ENCODE peak calls at places on chromosomes 1 and 21, in ten cellular contexts. One of them, this sample, is unnamed.

GRCh38 chr21:30044447-30045064 is 104.8 kb upstream of the GRIK1 start:
- DNase-seq in endodermal cell: peak; percentile 46
- DNase-seq in upper lobe of right lung: no peak
- DNase-seq in mucosa of descending colon: no peak
- DNase-seq in heart left ventricle: no peak
- DNase-seq in heart right ventricle: peak; percentile 6
- DNase-seq in tibial artery: no peak
- DNase-seq in Panc1: peak; percentile 4
- DNase-seq in cardiac muscle cell: peak; percentile 28
- DNase-seq in ascending aorta: no peak
- DNase-seq in this sample: no peak

GRCh38 chr1:209838537-209838936 is 10.8 kb downstream of the UTP25 start:
- DNase-seq in endodermal cell: no peak
- DNase-seq in upper lobe of right lung: peak; percentile 77
- DNase-seq in mucosa of descending colon: no peak
- DNase-seq in heart left ventricle: no peak
- DNase-seq in heart right ventricle: no peak
- DNase-seq in tibial artery: no peak
- DNase-seq in Panc1: no peak
- DNase-seq in cardiac muscle cell: no peak
- DNase-seq in ascending aorta: no peak
- DNase-seq in this sample: no peak

GRCh38 chr1:161222175-161223019 is 1.0 kb downstream of the APOA2 start:
- DNase-seq in endodermal cell: no peak
- DNase-seq in upper lobe of right lung: no peak
- DNase-seq in mucosa of descending colon: no peak
- DNase-seq in heart left ventricle: no peak
- DNase-seq in heart right ventricle: no peak
- DNase-seq in tibial artery: no peak
- DNase-seq in Panc1: no peak
- DNase-seq in cardiac muscle cell: no peak
- DNase-seq in ascending aorta: no peak
- DNase-seq in this sample: peak; percentile 27

GRCh38 chr1:17108360-17108759 is 10.9 kb downstream of the PADI2 start:
- DNase-seq in endodermal cell: no peak
- DNase-seq in upper lobe of right lung: no peak
- DNase-seq in mucosa of descending colon: peak; percentile 81
- DNase-seq in heart left ventricle: no peak
- DNase-seq in heart right ventricle: no peak
- DNase-seq in tibial artery: no peak
- DNase-seq in Panc1: no peak
- DNase-seq in cardiac muscle cell: no peak
- DNase-seq in ascending aorta: no peak
- DNase-seq in this sample: no peak

GRCh38 chr1:170261669-170262068 is 115.9 kb downstream of the NTMT2 start:
- DNase-seq in endodermal cell: no peak
- DNase-seq in upper lobe of right lung: no peak
- DNase-seq in mucosa of descending colon: no peak
- DNase-seq in heart left ventricle: no peak
- DNase-seq in heart right ventricle: no peak
- DNase-seq in tibial artery: no peak
- DNase-seq in Panc1: no peak
- DNase-seq in cardiac muscle cell: no peak
- DNase-seq in ascending aorta: no peak
- DNase-seq in this sample: no peak

GRCh38 chr1:99645699-99646531 is at the start of gene PALMD:
- DNase-seq in endodermal cell: peak; percentile 65
- DNase-seq in upper lobe of right lung: peak; percentile 67
- DNase-seq in mucosa of descending colon: no peak
- DNase-seq in heart left ventricle: peak; percentile 79
- DNase-seq in heart right ventricle: peak; percentile 61
- DNase-seq in tibial artery: no peak
- DNase-seq in Panc1: no peak
- DNase-seq in cardiac muscle cell: peak; percentile 47
- DNase-seq in ascending aorta: no peak
- DNase-seq in this sample: no peak

GRCh38 chr1:100896481-100896982 is 642 bp downstream of the SLC30A7 start:
- DNase-seq in endodermal cell: peak; percentile 71
- DNase-seq in upper lobe of right lung: no peak
- DNase-seq in mucosa of descending colon: no peak
- DNase-seq in heart left ventricle: no peak
- DNase-seq in heart right ventricle: peak; percentile 22
- DNase-seq in tibial artery: no peak
- DNase-seq in Panc1: peak; percentile 4
- DNase-seq in cardiac muscle cell: peak; percentile 20
- DNase-seq in ascending aorta: no peak
- DNase-seq in this sample: peak; percentile 48

GRCh38 chr21:33566514-33566913 is 22.0 kb downstream of the DONSON start:
- DNase-seq in endodermal cell: no peak
- DNase-seq in upper lobe of right lung: no peak
- DNase-seq in mucosa of descending colon: no peak
- DNase-seq in heart left ventricle: no peak
- DNase-seq in heart right ventricle: no peak
- DNase-seq in tibial artery: no peak
- DNase-seq in Panc1: no peak
- DNase-seq in cardiac muscle cell: no peak
- DNase-seq in ascending aorta: no peak
- DNase-seq in this sample: no peak

DNA sequence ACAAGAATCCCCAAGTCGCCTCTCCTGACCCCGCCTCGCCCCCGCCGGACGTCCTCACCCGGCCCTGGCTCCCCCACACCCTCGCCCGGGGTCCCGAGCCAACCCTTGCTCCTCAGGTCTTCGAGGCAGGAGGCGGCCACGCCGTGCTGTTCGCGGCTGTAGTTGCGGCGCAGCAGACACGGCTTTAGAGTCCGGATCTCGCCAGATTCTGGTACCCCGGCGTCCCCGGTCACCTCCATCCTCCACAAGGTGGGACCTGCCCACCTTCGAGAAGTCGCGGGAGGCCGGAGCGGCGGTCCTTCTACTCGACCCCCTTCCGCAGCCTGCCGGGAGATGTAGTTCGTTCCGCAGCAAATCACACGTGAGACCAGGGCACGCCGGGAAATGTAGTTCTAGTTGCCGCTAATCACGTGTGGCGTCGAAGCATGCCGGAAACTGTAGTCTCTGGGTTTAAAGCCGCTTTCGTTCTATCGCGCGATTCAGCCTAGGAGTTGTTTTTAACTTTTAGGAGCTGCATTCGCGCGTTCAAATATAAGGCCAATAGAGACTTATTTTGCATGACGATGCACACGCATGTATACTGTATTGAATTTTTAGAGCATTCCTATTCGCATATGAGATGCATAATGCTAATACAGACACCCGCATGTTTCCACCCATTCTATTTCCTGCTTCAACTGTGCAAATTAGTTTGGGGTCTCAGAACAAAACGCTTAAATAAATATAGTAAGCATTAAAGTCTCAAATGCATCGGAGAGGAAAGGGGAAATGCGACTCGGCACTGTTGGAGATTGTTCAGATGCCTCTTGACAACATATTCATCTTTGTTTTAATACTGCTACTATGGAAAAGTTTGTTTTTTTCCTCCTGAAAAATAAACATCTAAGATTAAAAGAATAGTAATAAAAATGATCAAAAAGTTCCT is at the start of gene DFFA:
- DNase-seq in endodermal cell: peak; percentile 99
- DNase-seq in upper lobe of right lung: peak; percentile 95
- DNase-seq in mucosa of descending colon: peak; percentile 95
- DNase-seq in heart left ventricle: peak; percentile 94
- DNase-seq in heart right ventricle: peak; percentile 96
- DNase-seq in tibial artery: peak; percentile 95
- DNase-seq in Panc1: peak; percentile 95
- DNase-seq in cardiac muscle cell: peak; percentile 98
- DNase-seq in ascending aorta: peak; percentile 97
- DNase-seq in this sample: peak; percentile 96
- TF ChIP-seq CTCF in endodermal cell: no peak
- TF ChIP-seq CTCF in upper lobe of right lung: no peak
- TF ChIP-seq CTCF in mucosa of descending colon: no peak
- TF ChIP-seq CTCF in heart left ventricle: no peak
- TF ChIP-seq CTCF in heart right ventricle: no peak
- TF ChIP-seq CTCF in tibial artery: no peak
- TF ChIP-seq CTCF in Panc1: no peak
- TF ChIP-seq CTCF in cardiac muscle cell: no peak
- TF ChIP-seq CTCF in ascending aorta: no peak
- TF ChIP-seq CTCF in this sample: no peak

DNA sequence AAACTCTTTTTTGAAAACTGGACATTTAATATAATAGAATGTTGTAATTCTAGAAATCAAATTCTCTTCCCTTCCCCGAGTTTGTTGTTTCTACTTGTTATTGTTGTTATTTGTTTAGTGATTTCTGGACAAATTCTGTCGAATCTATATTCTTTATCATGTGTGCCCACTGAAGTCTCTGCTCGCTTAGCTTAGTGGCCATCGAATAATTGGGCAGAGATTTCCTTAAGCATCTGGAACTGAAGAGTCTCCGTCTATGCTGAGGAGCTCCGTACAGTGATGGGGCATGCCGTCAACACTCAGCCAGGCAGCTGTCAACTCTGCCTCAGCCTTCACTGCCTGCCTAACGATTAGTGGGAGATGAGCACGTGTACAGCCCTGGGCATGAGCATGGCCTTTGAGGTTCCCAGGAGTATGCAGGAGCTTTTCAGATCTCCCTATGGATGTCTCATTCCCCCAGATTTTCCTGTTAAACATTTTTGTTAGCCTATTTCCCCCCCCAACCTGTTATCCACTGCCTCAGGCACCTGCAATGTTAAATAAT is 66.8 kb downstream of the SLX9 start:
- DNase-seq in endodermal cell: no peak
- DNase-seq in upper lobe of right lung: no peak
- DNase-seq in mucosa of descending colon: no peak
- DNase-seq in heart left ventricle: peak; percentile 23
- DNase-seq in heart right ventricle: no peak
- DNase-seq in tibial artery: peak; percentile 24
- DNase-seq in Panc1: no peak
- DNase-seq in cardiac muscle cell: no peak
- DNase-seq in ascending aorta: no peak
- DNase-seq in this sample: no peak
- H3K9me3 ChIP-seq in endodermal cell: no peaks in the 10 kb centered on the region
- H3K9me3 ChIP-seq in upper lobe of right lung: no peaks in the 10 kb centered on the region
- H3K9me3 ChIP-seq in mucosa of descending colon: no peaks in the 10 kb centered on the region
- H3K9me3 ChIP-seq in heart left ventricle: peaks cover 8% of the 10 kb centered on the region
- H3K9me3 ChIP-seq in heart right ventricle: no peaks in the 10 kb centered on the region
- H3K9me3 ChIP-seq in tibial artery: no peaks in the 10 kb centered on the region
- H3K9me3 ChIP-seq in Panc1: no peaks in the 10 kb centered on the region
- H3K9me3 ChIP-seq in cardiac muscle cell: no peaks in the 10 kb centered on the region
- H3K9me3 ChIP-seq in ascending aorta: peaks cover 6% of the 10 kb centered on the region
- H3K9me3 ChIP-seq in this sample: no peaks in the 10 kb centered on the region

GRCh38 chr1:10764296-10764798 is 32.1 kb downstream of the CASZ1 start:
- DNase-seq in endodermal cell: no peak
- DNase-seq in upper lobe of right lung: no peak
- DNase-seq in mucosa of descending colon: no peak
- DNase-seq in heart left ventricle: peak; percentile 63
- DNase-seq in heart right ventricle: no peak
- DNase-seq in tibial artery: no peak
- DNase-seq in Panc1: no peak
- DNase-seq in cardiac muscle cell: no peak
- DNase-seq in ascending aorta: no peak
- DNase-seq in this sample: no peak

GRCh38 chr1:10767282-10767681 is 29.2 kb downstream of the CASZ1 start:
- DNase-seq in endodermal cell: no peak
- DNase-seq in upper lobe of right lung: no peak
- DNase-seq in mucosa of descending colon: no peak
- DNase-seq in heart left ventricle: no peak
- DNase-seq in heart right ventricle: no peak
- DNase-seq in tibial artery: no peak
- DNase-seq in Panc1: no peak
- DNase-seq in cardiac muscle cell: no peak
- DNase-seq in ascending aorta: no peak
- DNase-seq in this sample: no peak

GRCh38 chr1:10762875-10763274 is 33.6 kb downstream of the CASZ1 start:
- DNase-seq in endodermal cell: no peak
- DNase-seq in upper lobe of right lung: no peak
- DNase-seq in mucosa of descending colon: no peak
- DNase-seq in heart left ventricle: no peak
- DNase-seq in heart right ventricle: no peak
- DNase-seq in tibial artery: no peak
- DNase-seq in Panc1: no peak
- DNase-seq in cardiac muscle cell: no peak
- DNase-seq in ascending aorta: no peak
- DNase-seq in this sample: no peak

GRCh38 chr1:10765734-10766478 is 30.5 kb downstream of the CASZ1 start:
- DNase-seq in endodermal cell: no peak
- DNase-seq in upper lobe of right lung: no peak
- DNase-seq in mucosa of descending colon: no peak
- DNase-seq in heart left ventricle: no peak
- DNase-seq in heart right ventricle: peak; percentile 38
- DNase-seq in tibial artery: no peak
- DNase-seq in Panc1: no peak
- DNase-seq in cardiac muscle cell: no peak
- DNase-seq in ascending aorta: no peak
- DNase-seq in this sample: no peak

DNA sequence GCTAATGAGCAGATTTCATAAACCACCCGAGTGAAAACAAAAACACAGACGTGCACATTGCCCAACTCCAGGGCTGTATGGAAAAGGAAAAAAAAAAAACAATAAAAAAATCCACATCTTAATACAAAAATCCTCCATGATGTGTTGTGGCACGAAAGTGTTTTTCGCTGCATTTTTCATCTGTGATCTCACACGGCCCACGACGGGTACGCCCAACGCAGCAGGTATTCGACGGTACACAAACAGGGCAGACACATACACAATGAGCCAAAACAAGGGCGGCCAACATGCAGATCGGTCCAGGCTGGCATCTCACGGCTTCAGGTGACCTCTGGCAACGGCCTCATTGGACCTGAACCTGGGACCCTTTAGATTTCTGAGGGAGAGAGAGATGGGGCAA is 31.1 kb downstream of the CASZ1 start:
- DNase-seq in endodermal cell: no peak
- DNase-seq in upper lobe of right lung: no peak
- DNase-seq in mucosa of descending colon: no peak
- DNase-seq in heart left ventricle: no peak
- DNase-seq in heart right ventricle: no peak
- DNase-seq in tibial artery: no peak
- DNase-seq in Panc1: no peak
- DNase-seq in cardiac muscle cell: no peak
- DNase-seq in ascending aorta: no peak
- DNase-seq in this sample: no peak
- H3K4me1 ChIP-seq in endodermal cell: no peaks in the 10 kb centered on the region
- H3K4me1 ChIP-seq in upper lobe of right lung: peaks cover 26% of the 10 kb centered on the region
- H3K4me1 ChIP-seq in mucosa of descending colon: peaks cover 54% of the 10 kb centered on the region
- H3K4me1 ChIP-seq in heart left ventricle: peaks cover 27% of the 10 kb centered on the region
- H3K4me1 ChIP-seq in heart right ventricle: peaks cover 78% of the 10 kb centered on the region
- H3K4me1 ChIP-seq in tibial artery: no peaks in the 10 kb centered on the region
- H3K4me1 ChIP-seq in Panc1: peaks cover 7% of the 10 kb centered on the region
- H3K4me1 ChIP-seq in cardiac muscle cell: peaks cover 13% of the 10 kb centered on the region
- H3K4me1 ChIP-seq in ascending aorta: no peaks in the 10 kb centered on the region
- H3K4me1 ChIP-seq in this sample: peaks cover 30% of the 10 kb centered on the region

GRCh38 chr1:36179220-36179600 is 23.2 kb downstream of the MAP7D1 start:
- DNase-seq in endodermal cell: no peak
- DNase-seq in upper lobe of right lung: no peak
- DNase-seq in mucosa of descending colon: no peak
- DNase-seq in heart left ventricle: no peak
- DNase-seq in heart right ventricle: no peak
- DNase-seq in tibial artery: no peak
- DNase-seq in Panc1: no peak
- DNase-seq in cardiac muscle cell: no peak
- DNase-seq in ascending aorta: no peak
- DNase-seq in this sample: no peak

GRCh38 chr1:36175137-36176095 is 19.5 kb downstream of the MAP7D1 start:
- DNase-seq in endodermal cell: peak; percentile 72
- DNase-seq in upper lobe of right lung: no peak
- DNase-seq in mucosa of descending colon: peak; percentile 50
- DNase-seq in heart left ventricle: peak; percentile 88
- DNase-seq in heart right ventricle: peak; percentile 80
- DNase-seq in tibial artery: peak; percentile 84
- DNase-seq in Panc1: no peak
- DNase-seq in cardiac muscle cell: peak; percentile 95
- DNase-seq in ascending aorta: peak; percentile 79
- DNase-seq in this sample: peak; percentile 81

GRCh38 chr1:36177589-36178463 is 21.9 kb downstream of the MAP7D1 start:
- DNase-seq in endodermal cell: peak; percentile 78
- DNase-seq in upper lobe of right lung: no peak
- DNase-seq in mucosa of descending colon: peak; percentile 54
- DNase-seq in heart left ventricle: no peak
- DNase-seq in heart right ventricle: no peak
- DNase-seq in tibial artery: no peak
- DNase-seq in Panc1: no peak
- DNase-seq in cardiac muscle cell: no peak
- DNase-seq in ascending aorta: no peak
- DNase-seq in this sample: no peak

GRCh38 chr1:36176151-36176949 is 20.4 kb downstream of the MAP7D1 start:
- DNase-seq in endodermal cell: peak; percentile 90
- DNase-seq in upper lobe of right lung: no peak
- DNase-seq in mucosa of descending colon: no peak
- DNase-seq in heart left ventricle: no peak
- DNase-seq in heart right ventricle: no peak
- DNase-seq in tibial artery: no peak
- DNase-seq in Panc1: no peak
- DNase-seq in cardiac muscle cell: no peak
- DNase-seq in ascending aorta: no peak
- DNase-seq in this sample: no peak

DNA sequence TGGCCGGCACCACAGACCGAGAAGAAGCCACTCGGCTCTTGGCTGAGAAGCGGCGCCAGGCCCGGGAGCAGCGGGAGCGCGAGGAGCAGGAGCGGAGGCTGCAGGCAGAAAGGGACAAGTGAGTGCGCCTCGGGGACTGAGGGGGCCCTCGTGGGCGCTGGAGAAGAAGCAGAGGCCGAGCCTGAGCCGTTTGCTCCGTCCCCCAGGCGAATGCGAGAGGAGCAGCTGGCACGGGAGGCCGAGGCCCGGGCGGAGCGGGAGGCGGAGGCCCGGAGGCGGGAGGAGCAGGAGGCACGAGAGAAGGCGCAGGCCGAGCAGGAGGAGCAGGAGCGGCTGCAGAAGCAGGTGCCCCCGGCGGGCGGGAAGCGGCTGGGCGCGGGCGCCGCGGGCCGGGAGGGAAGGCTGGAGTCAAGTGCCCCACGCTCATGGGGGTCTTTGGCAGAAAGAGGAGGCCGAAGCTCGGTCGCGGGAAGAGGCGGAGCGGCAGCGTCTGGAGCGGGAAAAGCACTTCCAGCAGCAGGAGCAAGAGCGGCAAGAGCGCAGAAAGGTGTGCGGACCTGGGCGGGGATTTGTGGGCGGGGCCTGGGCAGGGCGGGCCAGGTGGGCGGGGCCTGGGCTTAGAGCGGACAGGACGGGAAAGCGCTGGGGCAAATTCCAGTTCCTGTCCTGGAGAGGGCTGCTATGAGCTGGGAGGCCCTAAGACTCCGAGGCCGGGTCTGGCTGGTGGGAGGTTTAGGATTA is 22.7 kb downstream of the MAP7D1 start:
- DNase-seq in endodermal cell: peak; percentile 99
- DNase-seq in upper lobe of right lung: peak; percentile 86
- DNase-seq in mucosa of descending colon: peak; percentile 87
- DNase-seq in heart left ventricle: peak; percentile 57
- DNase-seq in heart right ventricle: no peak
- DNase-seq in tibial artery: no peak
- DNase-seq in Panc1: no peak
- DNase-seq in cardiac muscle cell: peak; percentile 66
- DNase-seq in ascending aorta: no peak
- DNase-seq in this sample: no peak
- TF ChIP-seq CTCF in endodermal cell: peak; percentile 20
- TF ChIP-seq CTCF in upper lobe of right lung: no peak
- TF ChIP-seq CTCF in mucosa of descending colon: no peak
- TF ChIP-seq CTCF in heart left ventricle: no peak
- TF ChIP-seq CTCF in heart right ventricle: no peak
- TF ChIP-seq CTCF in tibial artery: no peak
- TF ChIP-seq CTCF in Panc1: no peak
- TF ChIP-seq CTCF in cardiac muscle cell: no peak
- TF ChIP-seq CTCF in ascending aorta: no peak
- TF ChIP-seq CTCF in this sample: no peak